ENCODE peak calls at places on chromosomes 4 and X, in five cellular contexts. Y, P, U, O and D are unnamed samples. For H3K9me3, the result is how much of the 10 kb centered on the place peaks cover.

GRCh38 chr4:77852892-77853495 is 9.6 kb upstream of the MRPL1 start:
- DNase-seq in O (no peak), U (no peak), P (no peak), Y (no peak), D (no peak)

GRCh38 chr4:158038718-158039117 is 134.1 kb downstream of the GASK1B start:
- DNase-seq in Y (no peak), P (no peak), U (no peak), O (no peak), D (no peak)

GRCh38 chr4:76691767-76692689 is 205.9 kb downstream of the SOWAHB start:
- DNase-seq in P (no peak), Y (no peak), O (no peak), U (no peak), D (no peak)

GRCh38 chr4:86818845-86819244 is 30.3 kb downstream of the SLC10A6 start:
- DNase-seq in Y (no peak), O (no peak), P (no peak), U (no peak), D (no peak)

GRCh38 chr4:22462693-22463092 is 53.2 kb downstream of the ADGRA3 start:
- DNase-seq in P (no peak), Y (no peak), U (no peak), O (no peak), D (no peak)

GRCh38 chr4:48225368-48226141 is 44.1 kb downstream of the TEC start:
- DNase-seq in U (no peak), P (no peak), Y (no peak), O (no peak), D (no peak)

GRCh38 chr4:120415902-120416301 is 349.3 kb upstream of the MAD2L1 start:
- DNase-seq in Y (no peak), O (no peak), U (no peak), P (no peak), D (no peak)

GRCh38 chr4:53601251-53601764 is 10.0 kb upstream of the LNX1 start:
- DNase-seq in P (peak), Y (peak), U (no peak), O (no peak), D (no peak)

GRCh38 chr4:80521438-80521837 is 185.9 kb downstream of the CFAP299 start:
- DNase-seq in U (no peak), P (no peak), O (no peak), Y (no peak), D (no peak)

GRCh38 chr4:76716658-76717057 is 181.3 kb downstream of the SOWAHB start:
- DNase-seq in Y (no peak), O (no peak), U (no peak), P (no peak), D (no peak)

DNA sequence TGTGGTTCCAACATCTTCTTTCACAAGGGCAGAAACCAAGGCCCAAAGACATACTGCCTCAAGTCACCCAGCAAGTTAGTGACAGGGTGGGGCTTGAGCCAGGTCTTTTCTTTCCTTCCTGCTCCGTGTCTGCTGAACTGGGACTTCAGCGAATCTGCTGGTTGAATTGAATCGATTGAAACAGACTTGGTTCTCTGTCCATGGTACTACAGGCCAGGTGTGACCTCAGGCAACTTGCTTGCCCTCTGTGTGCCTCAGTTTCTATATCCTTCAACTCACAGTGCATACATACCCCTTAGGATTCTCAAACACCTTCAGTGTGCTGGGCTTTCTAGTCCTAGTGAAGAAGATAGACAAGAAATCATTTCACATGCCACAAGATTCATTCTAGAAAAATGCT is 2.0 kb upstream of the ABLIM2 start:
- DNase-seq in P (no peak), U (no peak), O (no peak), Y (no peak), D (no peak)
- TF ChIP-seq POLR2A in P (no peak), U (no peak), O (no peak), Y (no peak), D (no peak)

DNA sequence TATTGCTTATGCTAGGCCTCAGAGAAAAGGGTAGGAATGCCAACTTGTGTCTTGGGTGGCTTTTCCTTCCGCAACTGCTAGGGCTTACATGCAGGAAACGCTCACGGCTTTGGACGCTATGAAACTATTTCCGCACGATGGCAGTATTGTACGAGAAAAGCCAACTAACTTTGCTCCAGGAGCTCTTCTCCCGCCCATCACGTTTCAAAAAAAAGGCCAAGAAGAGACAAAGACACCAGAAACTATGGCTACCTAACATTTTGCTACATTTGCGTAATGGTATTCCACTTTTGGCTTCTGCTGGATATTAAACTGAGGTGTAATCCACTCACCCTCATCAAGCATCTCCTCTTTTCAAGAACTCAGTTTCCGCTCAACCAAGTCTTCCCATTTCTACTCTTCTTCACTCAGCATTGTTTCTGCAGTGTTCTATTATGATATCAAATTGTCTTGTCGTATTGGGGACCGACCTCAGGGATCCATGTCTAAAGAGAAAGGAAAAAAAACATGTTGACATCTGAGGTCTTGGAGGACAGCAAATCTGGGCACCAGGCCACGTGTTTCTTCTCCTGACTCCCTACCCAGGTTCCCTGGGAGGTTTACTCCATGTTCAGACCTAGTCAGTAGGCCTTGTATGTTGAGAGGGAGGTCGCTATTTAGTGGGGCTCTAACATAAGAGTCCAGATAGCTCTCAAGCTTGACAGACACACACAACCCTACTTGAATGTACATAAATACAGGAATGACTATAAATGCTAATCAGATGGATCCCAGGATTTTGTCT is 239.4 kb upstream of the STK26 start:
- DNase-seq in U (no peak), P (peak), Y (no peak), O (peak), D (no peak)
- TF ChIP-seq CTCF in U (no peak), P (peak), Y (peak), O (peak), D (no peak)

GRCh38 chr4:95676190-95676589 is 127.4 kb upstream of the UNC5C start:
- DNase-seq in O (no peak), P (no peak), U (no peak), Y (no peak), D (no peak)
- H3K9me3 ChIP-seq in O (under half), P (under half), U (under half), Y (under half), D (under half)

GRCh38 chr4:2535386-2536192 is 858 bp upstream of the FAM193A start:
- DNase-seq in O (peak), Y (no peak), P (no peak), U (no peak), D (no peak)
- TF ChIP-seq POLR2A in O (peak), Y (no peak), P (peak), U (no peak), D (no peak)

GRCh38 chrX:15849555-15849954 is 5.1 kb downstream of the AP1S2 start:
- DNase-seq in P (no peak), U (no peak), Y (no peak), O (no peak), D (no peak)
- TF ChIP-seq CTCF in P (no peak), U (peak), Y (no peak), O (peak), D (no peak)